ENCODE peak calls at places on chromosomes 12 and 14, in five cellular contexts. One of them, this sample, is unnamed.
A peak's percentile ranks its signal among the peaks of the same experiment; 100 is the strongest.

GRCh38 chr12:103431387-103431786 is 64.4 kb downstream of the C12orf42 start:
- DNase-seq in dorsolateral prefrontal cortex: no peak
- DNase-seq in fibroblast of pulmonary artery: no peak
- DNase-seq in astrocyte: no peak
- DNase-seq in colonic mucosa: no peak
- DNase-seq in this sample: no peak

GRCh38 chr14:87916103-87916885 is 76.7 kb downstream of the GALC start:
- DNase-seq in dorsolateral prefrontal cortex: no peak
- DNase-seq in fibroblast of pulmonary artery: no peak
- DNase-seq in colonic mucosa: no peak
- DNase-seq in astrocyte: no peak
- DNase-seq in this sample: no peak

GRCh38 chr14:23104591-23105347 is at the start of gene CIROP:
- DNase-seq in astrocyte: no peak
- DNase-seq in fibroblast of pulmonary artery: no peak
- DNase-seq in colonic mucosa: no peak
- DNase-seq in dorsolateral prefrontal cortex: no peak
- DNase-seq in this sample: no peak

GRCh38 chr14:100832311-100832960 is 6.5 kb downstream of the MEG3 start:
- DNase-seq in fibroblast of pulmonary artery: no peak
- DNase-seq in astrocyte: no peak
- DNase-seq in colonic mucosa: no peak
- DNase-seq in dorsolateral prefrontal cortex: no peak
- DNase-seq in this sample: no peak

GRCh38 chr12:120914794-120915193 is 10.6 kb upstream of the SPPL3 start:
- DNase-seq in dorsolateral prefrontal cortex: no peak
- DNase-seq in astrocyte: no peak
- DNase-seq in fibroblast of pulmonary artery: no peak
- DNase-seq in colonic mucosa: no peak
- DNase-seq in this sample: no peak

GRCh38 chr14:68399971-68400370 is 392.9 kb downstream of the ZFP36L1 start:
- DNase-seq in dorsolateral prefrontal cortex: no peak
- DNase-seq in colonic mucosa: no peak
- DNase-seq in fibroblast of pulmonary artery: no peak
- DNase-seq in astrocyte: no peak
- DNase-seq in this sample: no peak

GRCh38 chr14:74364271-74364880 is 16.1 kb downstream of the VRTN start:
- DNase-seq in dorsolateral prefrontal cortex: no peak
- DNase-seq in fibroblast of pulmonary artery: no peak
- DNase-seq in astrocyte: no peak
- DNase-seq in colonic mucosa: no peak
- DNase-seq in this sample: no peak

GRCh38 chr12:108515916-108516315 is 839 bp downstream of the FICD start:
- DNase-seq in fibroblast of pulmonary artery: no peak
- DNase-seq in astrocyte: no peak
- DNase-seq in colonic mucosa: no peak
- DNase-seq in dorsolateral prefrontal cortex: no peak
- DNase-seq in this sample: no peak

GRCh38 chr12:4701863-4702262 is 18.3 kb upstream of the GALNT8 start:
- DNase-seq in colonic mucosa: no peak
- DNase-seq in astrocyte: no peak
- DNase-seq in fibroblast of pulmonary artery: no peak
- DNase-seq in dorsolateral prefrontal cortex: no peak
- DNase-seq in this sample: no peak

GRCh38 chr14:88562831-88563686 is at the start of gene ZC3H14:
- DNase-seq in fibroblast of pulmonary artery: peak; percentile 88
- DNase-seq in colonic mucosa: peak; percentile 85
- DNase-seq in astrocyte: peak; percentile 64
- DNase-seq in dorsolateral prefrontal cortex: peak; percentile 76
- DNase-seq in this sample: peak; percentile 66

GRCh38 chr12:56998316-56998715 is 8.0 kb downstream of the ZBTB39 start:
- DNase-seq in colonic mucosa: no peak
- DNase-seq in dorsolateral prefrontal cortex: no peak
- DNase-seq in fibroblast of pulmonary artery: no peak
- DNase-seq in astrocyte: no peak
- DNase-seq in this sample: no peak

GRCh38 chr12:21656931-21657335 is 709 bp downstream of the LDHB start:
- DNase-seq in colonic mucosa: peak; percentile 65
- DNase-seq in fibroblast of pulmonary artery: peak; percentile 52
- DNase-seq in dorsolateral prefrontal cortex: no peak
- DNase-seq in astrocyte: peak; percentile 41
- DNase-seq in this sample: peak; percentile 16

GRCh38 chr12:45878630-45879255 is 111.6 kb downstream of the SCAF11 start:
- DNase-seq in fibroblast of pulmonary artery: peak; percentile 14
- DNase-seq in dorsolateral prefrontal cortex: no peak
- DNase-seq in colonic mucosa: no peak
- DNase-seq in astrocyte: no peak
- DNase-seq in this sample: no peak

GRCh38 chr12:63918788-63919300 is 74.3 kb downstream of the SRGAP1 start:
- DNase-seq in dorsolateral prefrontal cortex: no peak
- DNase-seq in astrocyte: peak; percentile 97
- DNase-seq in fibroblast of pulmonary artery: peak; percentile 88
- DNase-seq in colonic mucosa: no peak
- DNase-seq in this sample: peak; percentile 92

GRCh38 chr14:63725786-63726185 is 2.1 kb downstream of the SGPP1 start:
- DNase-seq in fibroblast of pulmonary artery: no peak
- DNase-seq in dorsolateral prefrontal cortex: no peak
- DNase-seq in colonic mucosa: no peak
- DNase-seq in astrocyte: no peak
- DNase-seq in this sample: no peak

GRCh38 chr14:104135121-104135903 is 3.1 kb upstream of the KIF26A start:
- DNase-seq in colonic mucosa: no peak
- DNase-seq in fibroblast of pulmonary artery: peak; percentile 4
- DNase-seq in astrocyte: no peak
- DNase-seq in dorsolateral prefrontal cortex: no peak
- DNase-seq in this sample: no peak

GRCh38 chr12:131129839-131130238 is 176.1 kb downstream of the ADGRD1 start:
- DNase-seq in colonic mucosa: no peak
- DNase-seq in astrocyte: no peak
- DNase-seq in fibroblast of pulmonary artery: no peak
- DNase-seq in dorsolateral prefrontal cortex: no peak
- DNase-seq in this sample: peak; percentile 18

GRCh38 chr14:104510216-104510615 is 69.3 kb upstream of the C14orf180 start:
- DNase-seq in colonic mucosa: no peak
- DNase-seq in dorsolateral prefrontal cortex: no peak
- DNase-seq in astrocyte: no peak
- DNase-seq in fibroblast of pulmonary artery: no peak
- DNase-seq in this sample: no peak

GRCh38 chr12:12158858-12159257 is 88.1 kb downstream of the BCL2L14 start:
- DNase-seq in colonic mucosa: no peak
- DNase-seq in fibroblast of pulmonary artery: peak; percentile 61
- DNase-seq in astrocyte: peak; percentile 51
- DNase-seq in dorsolateral prefrontal cortex: no peak
- DNase-seq in this sample: no peak

GRCh38 chr12:7180685-7181084 is 8.8 kb upstream of the PEX5 start:
- DNase-seq in astrocyte: no peak
- DNase-seq in fibroblast of pulmonary artery: no peak
- DNase-seq in colonic mucosa: no peak
- DNase-seq in dorsolateral prefrontal cortex: no peak
- DNase-seq in this sample: peak; percentile 45

GRCh38 chr12:104793280-104793679 is 164.8 kb downstream of the SLC41A2 start:
- DNase-seq in astrocyte: peak; percentile 88
- DNase-seq in colonic mucosa: no peak
- DNase-seq in dorsolateral prefrontal cortex: no peak
- DNase-seq in fibroblast of pulmonary artery: peak; percentile 52
- DNase-seq in this sample: peak; percentile 16

GRCh38 chr12:74415633-74416032 is 122.0 kb upstream of the ATXN7L3B start:
- DNase-seq in dorsolateral prefrontal cortex: no peak
- DNase-seq in astrocyte: peak; percentile 5
- DNase-seq in fibroblast of pulmonary artery: peak; percentile 39
- DNase-seq in colonic mucosa: no peak
- DNase-seq in this sample: peak; percentile 10

GRCh38 chr12:114263031-114263825 is 142.7 kb downstream of the TBX5 start:
- DNase-seq in astrocyte: peak; percentile 55
- DNase-seq in dorsolateral prefrontal cortex: no peak
- DNase-seq in colonic mucosa: no peak
- DNase-seq in fibroblast of pulmonary artery: no peak
- DNase-seq in this sample: no peak

GRCh38 chr12:5461966-5462365 is 30.1 kb downstream of the NTF3 start:
- DNase-seq in colonic mucosa: no peak
- DNase-seq in dorsolateral prefrontal cortex: no peak
- DNase-seq in fibroblast of pulmonary artery: no peak
- DNase-seq in astrocyte: no peak
- DNase-seq in this sample: no peak

GRCh38 chr12:9756756-9757155 is 3.9 kb downstream of the CD69 start:
- DNase-seq in astrocyte: no peak
- DNase-seq in dorsolateral prefrontal cortex: no peak
- DNase-seq in colonic mucosa: no peak
- DNase-seq in fibroblast of pulmonary artery: no peak
- DNase-seq in this sample: no peak

GRCh38 chr14:103522028-103522581 is 525 bp downstream of the CKB start:
- DNase-seq in dorsolateral prefrontal cortex: no peak
- DNase-seq in colonic mucosa: no peak
- DNase-seq in fibroblast of pulmonary artery: no peak
- DNase-seq in astrocyte: no peak
- DNase-seq in this sample: no peak

GRCh38 chr14:64671591-64671990 is 32.6 kb upstream of the PLEKHG3 start:
- DNase-seq in dorsolateral prefrontal cortex: no peak
- DNase-seq in colonic mucosa: no peak
- DNase-seq in fibroblast of pulmonary artery: peak; percentile 83
- DNase-seq in astrocyte: peak; percentile 44
- DNase-seq in this sample: peak; percentile 61

GRCh38 chr12:14315501-14315900 is 50.0 kb upstream of the ATF7IP start:
- DNase-seq in colonic mucosa: no peak
- DNase-seq in dorsolateral prefrontal cortex: no peak
- DNase-seq in fibroblast of pulmonary artery: no peak
- DNase-seq in astrocyte: no peak
- DNase-seq in this sample: no peak

GRCh38 chr14:52013984-52014600 is 24.7 kb downstream of the RTRAF start:
- DNase-seq in astrocyte: no peak
- DNase-seq in dorsolateral prefrontal cortex: no peak
- DNase-seq in fibroblast of pulmonary artery: no peak
- DNase-seq in colonic mucosa: no peak
- DNase-seq in this sample: no peak
- TF ChIP-seq CTCF in astrocyte: peak; percentile 14
- TF ChIP-seq CTCF in dorsolateral prefrontal cortex: peak; percentile 27
- TF ChIP-seq CTCF in fibroblast of pulmonary artery: peak; percentile 20
- TF ChIP-seq CTCF in colonic mucosa: no peak
- TF ChIP-seq CTCF in this sample: peak; percentile 66

DNA sequence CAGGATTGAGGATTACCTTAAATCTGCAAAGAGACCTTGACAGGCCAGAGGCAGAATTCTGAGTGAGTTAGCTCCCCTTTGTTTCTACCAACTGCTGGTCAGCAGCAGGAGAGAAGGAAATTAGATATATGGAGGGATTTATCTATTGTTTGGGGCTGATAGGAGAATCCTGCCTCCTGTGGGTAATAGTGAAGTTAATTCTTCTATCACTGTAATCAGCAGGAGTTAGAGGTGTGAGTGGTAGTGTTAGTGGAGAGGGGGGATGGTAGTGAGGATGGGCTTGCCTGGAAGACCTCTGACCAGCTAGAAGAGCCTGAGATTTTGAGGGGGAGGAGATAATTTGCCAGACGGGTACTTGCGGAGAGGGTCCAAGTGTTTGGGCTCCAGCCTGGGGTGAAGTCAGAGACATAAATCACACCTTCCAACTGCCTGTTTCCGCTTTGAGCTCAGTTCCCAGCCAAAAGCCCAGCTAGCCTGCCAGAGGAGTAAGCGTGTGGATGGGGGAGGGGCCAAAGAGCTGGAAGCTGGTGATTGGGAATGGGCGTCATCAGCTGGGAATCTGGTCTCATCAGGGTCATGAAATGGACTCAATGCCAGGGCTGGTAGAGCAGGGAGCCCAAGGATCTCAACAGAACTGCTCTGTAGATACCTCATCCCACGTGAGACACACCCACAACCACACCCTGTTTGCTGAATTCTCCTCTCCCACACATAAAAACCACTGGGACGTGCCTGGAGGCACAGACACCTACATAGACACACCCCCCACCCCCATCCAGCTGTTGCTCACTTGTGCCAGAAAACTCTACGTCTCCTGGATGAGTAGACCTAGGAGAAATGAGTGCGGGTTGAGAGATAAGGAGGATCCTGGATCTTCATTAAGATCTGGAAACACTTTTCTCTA is 13.1 kb upstream of the ITGA5 start:
- DNase-seq in fibroblast of pulmonary artery: peak; percentile 86
- DNase-seq in colonic mucosa: peak; percentile 55
- DNase-seq in astrocyte: peak; percentile 83
- DNase-seq in dorsolateral prefrontal cortex: no peak
- DNase-seq in this sample: peak; percentile 58
- TF ChIP-seq CTCF in fibroblast of pulmonary artery: no peak
- TF ChIP-seq CTCF in colonic mucosa: no peak
- TF ChIP-seq CTCF in astrocyte: no peak
- TF ChIP-seq CTCF in dorsolateral prefrontal cortex: no peak
- TF ChIP-seq CTCF in this sample: peak; percentile 33

GRCh38 chr12:95582230-95583058 is 31.2 kb upstream of the USP44 start:
- DNase-seq in fibroblast of pulmonary artery: peak; percentile 60
- DNase-seq in colonic mucosa: no peak
- DNase-seq in astrocyte: peak; percentile 22
- DNase-seq in dorsolateral prefrontal cortex: no peak
- DNase-seq in this sample: peak; percentile 47
- TF ChIP-seq CTCF in fibroblast of pulmonary artery: peak; percentile 51
- TF ChIP-seq CTCF in colonic mucosa: no peak
- TF ChIP-seq CTCF in astrocyte: peak; percentile 66
- TF ChIP-seq CTCF in dorsolateral prefrontal cortex: peak; percentile 39
- TF ChIP-seq CTCF in this sample: peak; percentile 78

GRCh38 chr12:132488127-132489077 is 1.5 kb upstream of the FBRSL1 start:
- DNase-seq in fibroblast of pulmonary artery: no peak
- DNase-seq in dorsolateral prefrontal cortex: no peak
- DNase-seq in astrocyte: no peak
- DNase-seq in colonic mucosa: peak; percentile 66
- DNase-seq in this sample: no peak

GRCh38 chr12:132491349-132491663 is 1.4 kb downstream of the FBRSL1 start:
- DNase-seq in fibroblast of pulmonary artery: no peak
- DNase-seq in astrocyte: no peak
- DNase-seq in dorsolateral prefrontal cortex: no peak
- DNase-seq in colonic mucosa: no peak
- DNase-seq in this sample: no peak

GRCh38 chr12:132490481-132491348 is 764 bp downstream of the FBRSL1 start:
- DNase-seq in astrocyte: peak; percentile 33
- DNase-seq in colonic mucosa: no peak
- DNase-seq in dorsolateral prefrontal cortex: no peak
- DNase-seq in fibroblast of pulmonary artery: peak; percentile 37
- DNase-seq in this sample: no peak

GRCh38 chr12:132489078-132489601 is 811 bp upstream of the FBRSL1 start:
- DNase-seq in dorsolateral prefrontal cortex: no peak
- DNase-seq in fibroblast of pulmonary artery: no peak
- DNase-seq in colonic mucosa: peak; percentile 52
- DNase-seq in astrocyte: no peak
- DNase-seq in this sample: no peak

GRCh38 chr12:132489602-132490239 is at the start of gene FBRSL1:
- DNase-seq in fibroblast of pulmonary artery: peak; percentile 87
- DNase-seq in colonic mucosa: peak; percentile 95
- DNase-seq in astrocyte: peak; percentile 55
- DNase-seq in dorsolateral prefrontal cortex: peak; percentile 86
- DNase-seq in this sample: peak; percentile 72
- TF ChIP-seq CTCF in fibroblast of pulmonary artery: no peak
- TF ChIP-seq CTCF in colonic mucosa: no peak
- TF ChIP-seq CTCF in astrocyte: no peak
- TF ChIP-seq CTCF in dorsolateral prefrontal cortex: no peak
- TF ChIP-seq CTCF in this sample: peak; percentile 30

DNA sequence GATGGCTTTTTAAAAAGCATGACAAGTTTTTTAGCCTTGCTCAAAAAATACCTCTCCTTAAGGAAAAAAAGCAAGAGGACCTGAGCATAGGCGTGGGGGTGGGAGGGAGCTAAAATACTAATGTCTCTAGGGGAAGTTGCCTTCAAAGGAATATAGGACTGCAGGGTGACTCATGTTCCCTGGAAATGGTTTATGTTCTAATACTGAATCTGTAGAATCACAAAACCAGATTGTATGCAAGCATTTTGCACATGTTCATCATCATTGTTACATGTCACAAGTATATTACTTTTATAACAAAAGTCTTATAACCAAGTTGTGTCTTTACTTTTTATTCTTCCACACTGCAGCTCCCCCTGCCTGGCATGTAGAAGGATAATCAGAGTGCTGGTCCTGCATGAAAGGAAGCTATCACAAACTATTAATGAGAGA is 36.6 kb downstream of the GPR135 start:
- DNase-seq in colonic mucosa: no peak
- DNase-seq in dorsolateral prefrontal cortex: no peak
- DNase-seq in fibroblast of pulmonary artery: peak; percentile 80
- DNase-seq in astrocyte: peak; percentile 60
- DNase-seq in this sample: peak; percentile 42
- TF ChIP-seq CTCF in colonic mucosa: no peak
- TF ChIP-seq CTCF in dorsolateral prefrontal cortex: no peak
- TF ChIP-seq CTCF in fibroblast of pulmonary artery: peak; percentile 49
- TF ChIP-seq CTCF in astrocyte: no peak
- TF ChIP-seq CTCF in this sample: peak; percentile 70

This sample was measured in HFFc6.